ENCODE peak calls at places on chromosomes 6 and 20, in four cellular contexts. Q is T-helper 2 cell; A is activated effector memory CD4-positive, alpha-beta T cell treated with anti-CD3 and anti-CD28 coated beads, Interleukin-2, amount 50 U/mL, for 16 hours; W is WTC11. E is an unnamed sample.

GRCh38 chr6:80357674-80358073 is 251.2 kb downstream of the BCKDHB start:
- DNase-seq in Q (no peak), A (no peak), W (no peak), E (no peak)

GRCh38 chr20:57392512-57393271 is 1.5 kb downstream of the RBM38 start:
- DNase-seq in Q (peak), A (peak), W (no peak), E (peak)

GRCh38 chr6:45371924-45372582 is 5.7 kb downstream of the SUPT3H start:
- DNase-seq in Q (no peak), A (no peak), W (no peak), E (no peak)

GRCh38 chr6:144730088-144730640 is 445.0 kb downstream of the UTRN start:
- DNase-seq in Q (no peak), A (no peak), W (no peak), E (no peak)

GRCh38 chr20:37702643-37703337 is 9.0 kb downstream of the CTNNBL1 start:
- DNase-seq in Q (no peak), A (no peak), W (no peak), E (no peak)

GRCh38 chr6:36443498-36443844 is 671 bp downstream of the KCTD20 start:
- DNase-seq in Q (no peak), A (no peak), W (no peak), E (no peak)

GRCh38 chr6:6781172-6781876 is 192.8 kb downstream of the LY86 start:
- DNase-seq in Q (no peak), A (no peak), W (no peak), E (no peak)

GRCh38 chr6:123655520-123656306 is 19.0 kb upstream of the TRDN start:
- DNase-seq in Q (no peak), A (no peak), W (no peak), E (no peak)

GRCh38 chr6:22526753-22527152 is 42.6 kb upstream of the HDGFL1 start:
- DNase-seq in Q (no peak), A (no peak), W (no peak), E (no peak)

GRCh38 chr6:137728386-137729349 is 138.4 kb upstream of the TNFAIP3 start:
- DNase-seq in Q (no peak), A (no peak), W (no peak), E (peak)

GRCh38 chr20:32189691-32190607 is 17.6 kb downstream of the PLAGL2 start:
- DNase-seq in Q (peak), A (peak), W (peak), E (peak)

GRCh38 chr6:100845676-100846075 is 35.5 kb downstream of the ASCC3 start:
- DNase-seq in Q (no peak), A (no peak), W (no peak), E (no peak)

GRCh38 chr6:4891171-4891570 is 112.7 kb downstream of the RPP40 start:
- DNase-seq in Q (no peak), A (no peak), W (no peak), E (no peak)

GRCh38 chr6:71473908-71474307 is 185.3 kb downstream of the OGFRL1 start:
- DNase-seq in Q (no peak), A (no peak), W (no peak), E (no peak)

GRCh38 chr20:11204926-11205768 is 531.3 kb upstream of the JAG1 start:
- DNase-seq in Q (no peak), A (no peak), W (peak), E (no peak)

GRCh38 chr6:148422085-148422484 is 79.4 kb downstream of the SASH1 start:
- DNase-seq in Q (no peak), A (no peak), W (no peak), E (no peak)

GRCh38 chr6:80006541-80006940 is 2.1 kb downstream of the TTK start:
- DNase-seq in Q (no peak), A (no peak), W (no peak), E (no peak)

GRCh38 chr6:99250476-99250875 is 99.0 kb downstream of the FAXC start:
- DNase-seq in Q (no peak), A (no peak), W (no peak), E (no peak)

GRCh38 chr6:161105408-161105807 is 113.8 kb downstream of the MAP3K4 start:
- DNase-seq in Q (no peak), A (no peak), W (no peak), E (no peak)

GRCh38 chr6:82902290-82902689 is 163.4 kb downstream of the UBE3D start:
- DNase-seq in Q (no peak), A (no peak), W (no peak), E (no peak)

GRCh38 chr20:33158637-33159385 is 9.1 kb upstream of the BPIFA2 start:
- DNase-seq in Q (no peak), A (no peak), W (no peak), E (peak)

GRCh38 chr6:95519228-95520037 is 57.9 kb upstream of the MANEA start:
- DNase-seq in Q (no peak), A (no peak), W (no peak), E (peak)